ENCODE peak calls at places on chromosomes 7 and 10, in eight cellular contexts. J, F, R, D, E, C, S and O are unnamed samples.

GRCh38 chr7:11589251-11589650 is 242.7 kb downstream of the THSD7A start:
- ATAC-seq in S (no peak), C (no peak), D (no peak), R (no peak), F (no peak), J (no peak), E (no peak), O (no peak)

GRCh38 chr10:78688945-78689935 is 379.5 kb upstream of the ZMIZ1 start:
- ATAC-seq in S (no peak), F (no peak), R (no peak), D (no peak), E (no peak), J (no peak), C (peak; percentile 52), O (peak; percentile 81)

GRCh38 chr7:37999673-38000072 is 79.2 kb downstream of the EPDR1 start:
- ATAC-seq in J (no peak), F (no peak), R (peak; percentile 42), D (no peak), S (no peak), C (no peak), E (no peak), O (peak; percentile 80)

GRCh38 chr10:117165557-117166419 is 27.7 kb upstream of the VAX1 start:
- ATAC-seq in S (peak; percentile 84), C (peak; percentile 29), F (peak; percentile 87), R (peak; percentile 69), D (peak; percentile 82), J (no peak), E (peak; percentile 84), O (no peak)

GRCh38 chr7:151825711-151826110 is 51.2 kb downstream of the PRKAG2 start:
- ATAC-seq in F (no peak), E (no peak), J (no peak), D (no peak), S (no peak), R (no peak), C (no peak), O (no peak)

GRCh38 chr10:381805-382204 is 246.6 kb downstream of the ZMYND11 start:
- ATAC-seq in C (no peak), E (no peak), R (no peak), D (no peak), J (no peak), S (no peak), F (no peak), O (no peak)

GRCh38 chr7:8263048-8263447 is 1.1 kb upstream of the ICA1 start:
- ATAC-seq in E (no peak), S (no peak), C (no peak), F (no peak), D (no peak), J (no peak), R (no peak), O (no peak)

GRCh38 chr7:5691536-5692090 is 89.8 kb downstream of the RNF216 start:
- ATAC-seq in D (no peak), C (no peak), F (no peak), S (no peak), E (no peak), J (no peak), R (no peak), O (no peak)

GRCh38 chr10:61812052-61812721 is 89.3 kb upstream of the ARID5B start:
- ATAC-seq in R (no peak), S (no peak), D (no peak), E (peak; percentile 56), C (no peak), F (no peak), J (peak; percentile 57), O (no peak)

GRCh38 chr7:51021906-51022570 is 239.3 kb upstream of the GRB10 start:
- ATAC-seq in E (peak; percentile 31), D (no peak), F (no peak), J (no peak), C (no peak), R (no peak), S (no peak), O (no peak)

GRCh38 chr10:82986216-82986615 is 1111.2 kb downstream of the NRG3 start:
- ATAC-seq in F (no peak), E (no peak), J (no peak), S (no peak), D (no peak), C (no peak), R (no peak), O (no peak)

GRCh38 chr7:137923380-137923779 is 76.6 kb upstream of the DGKI start:
- ATAC-seq in C (no peak), D (no peak), E (no peak), R (no peak), F (no peak), J (no peak), S (no peak), O (no peak)

GRCh38 chr10:29392376-29393021 is 103.6 kb downstream of the LYZL1 start:
- ATAC-seq in C (peak; percentile 80), F (no peak), S (peak; percentile 95), R (peak; percentile 78), J (peak; percentile 80), D (peak; percentile 73), E (peak; percentile 84), O (peak; percentile 51)

GRCh38 chr10:11173062-11173461 is 155.4 kb downstream of the CELF2 start:
- ATAC-seq in J (peak; percentile 17), F (no peak), S (no peak), R (no peak), D (no peak), E (no peak), C (no peak), O (no peak)

GRCh38 chr7:20240080-20240926 is 23.1 kb upstream of the MACC1 start:
- ATAC-seq in E (no peak), R (no peak), J (peak; percentile 66), D (no peak), C (no peak), S (no peak), F (no peak), O (no peak)

GRCh38 chr7:7452652-7453051 is 83.0 kb downstream of the COL28A1 start:
- ATAC-seq in E (no peak), F (no peak), D (no peak), J (no peak), S (no peak), R (no peak), C (no peak), O (no peak)

GRCh38 chr10:3907514-3907913 is 122.5 kb upstream of the KLF6 start:
- ATAC-seq in F (peak; percentile 17), D (no peak), E (peak; percentile 57), J (no peak), S (no peak), R (peak; percentile 93), C (no peak), O (peak; percentile 60)

GRCh38 chr7:37435156-37435555 is 13.5 kb downstream of the ELMO1 start:
- ATAC-seq in F (no peak), C (no peak), J (no peak), E (no peak), R (no peak), D (no peak), S (no peak), O (no peak)

GRCh38 chr7:68562323-68562899 is 1035.9 kb upstream of the AUTS2 start:
- ATAC-seq in D (no peak), F (no peak), S (no peak), J (no peak), C (no peak), R (peak; percentile 80), E (no peak), O (no peak)

GRCh38 chr10:84342584-84342983 is 14.2 kb downstream of the CCSER2 start:
- ATAC-seq in R (no peak), F (no peak), D (no peak), C (no peak), J (peak; percentile 44), E (no peak), S (no peak), O (no peak)

GRCh38 chr10:33109384-33109783 is 151.4 kb upstream of the ITGB1 start:
- ATAC-seq in E (no peak), F (no peak), R (no peak), D (no peak), C (no peak), S (no peak), J (no peak), O (no peak)

DNA sequence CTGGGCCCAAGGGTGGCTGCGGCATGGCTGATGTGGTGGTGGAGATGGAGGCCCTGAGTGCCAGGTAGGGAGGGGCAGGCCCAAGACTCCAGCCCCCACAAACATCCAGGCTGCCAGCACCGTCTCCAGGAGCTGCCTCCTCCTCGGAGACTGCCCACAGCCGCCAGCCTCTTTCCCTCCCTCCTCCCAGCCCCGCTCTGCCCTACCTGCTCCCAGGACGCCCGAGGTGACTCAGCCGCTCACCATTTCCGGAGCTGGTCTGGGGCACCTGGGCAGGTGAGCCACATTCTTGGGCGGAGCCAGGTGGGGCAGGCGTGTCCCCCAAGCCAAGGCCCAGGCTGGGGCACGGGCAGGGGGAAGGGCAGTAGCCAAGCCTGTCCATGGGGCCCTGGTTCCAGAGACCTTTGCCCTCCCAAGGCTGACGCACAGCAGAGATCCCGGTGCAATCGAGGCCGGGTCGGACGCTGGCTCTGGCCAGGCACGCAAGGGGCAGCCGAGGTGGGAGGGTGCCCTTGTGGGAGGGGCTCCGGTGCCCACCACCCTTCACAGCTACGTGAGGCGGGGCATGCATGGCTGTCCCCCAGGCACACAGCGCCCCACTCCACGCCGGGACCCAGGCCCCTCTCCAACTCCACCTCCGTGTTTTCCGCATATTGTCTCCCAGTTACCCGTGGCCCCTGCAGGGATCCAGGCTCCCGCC is 8.8 kb downstream of the ADAP1 start:
- ATAC-seq in F (peak; percentile 65), J (no peak), D (peak; percentile 82), E (no peak), C (peak; percentile 92), R (peak; percentile 76), S (peak; percentile 92), O (no peak)
- TF ChIP-seq POLR2AphosphoS5 in F (no peak), J (no peak), D (no peak), E (no peak), C (no peak), R (peak; percentile 11), S (peak; percentile 92), O (no peak)

GRCh38 chr10:89224697-89225443 is 17.8 kb upstream of the CH25H start:
- ATAC-seq in F (no peak), C (no peak), S (no peak), R (no peak), D (no peak), J (no peak), E (no peak), O (peak; percentile 71)
- TF ChIP-seq CTCF in F (no peak), C (peak; percentile 27), S (no peak), R (no peak), D (no peak), J (no peak), E (peak; percentile 37), O (no peak)

GRCh38 chr7:106279425-106280182 is 5.2 kb downstream of the NAMPT start:
- ATAC-seq in C (no peak), S (no peak), E (peak; percentile 54), J (peak; percentile 47), R (no peak), F (no peak), D (no peak), O (no peak)
- TF ChIP-seq POLR2AphosphoS5 in C (no peak), S (no peak), E (no peak), J (no peak), R (no peak), F (no peak), D (no peak), O (no peak)

GRCh38 chr7:17706734-17707133 is 233.6 kb downstream of the SNX13 start:
- ATAC-seq in C (peak; percentile 93), D (peak; percentile 89), S (peak; percentile 98), E (peak; percentile 91), J (peak; percentile 93), R (peak; percentile 58), F (peak; percentile 95), O (no peak)
- TF ChIP-seq CTCF in C (peak; percentile 75), D (peak; percentile 77), S (peak; percentile 55), E (peak; percentile 62), J (peak; percentile 64), R (peak; percentile 26), F (peak; percentile 87), O (peak; percentile 54)